ENCODE peak calls at places on chromosomes 4 and X, in ten cellular contexts. Q is germinal center, W is DMS53, Y is T-helper 1 cell, N is amniotic epithelial cell, A is GM12865, G is neural progenitor cell, C is NCI-H82, Z is endodermal cell, I is aorta. L is an unnamed sample.

GRCh38 chrX:48835524-48836329 is at the start of gene PCSK1N:
- DNase-seq in Q (peak), W (peak), Y (no peak), N (no peak), A (no peak), G (peak), C (peak), Z (peak), I (no peak), L (peak)

GRCh38 chr4:20046931-20047677 is 204.6 kb upstream of the SLIT2 start:
- DNase-seq in Q (no peak), W (no peak), Y (no peak), N (no peak), A (no peak), G (no peak), C (no peak), Z (no peak), I (no peak), L (no peak)

GRCh38 chrX:103656623-103657022 is 27.8 kb downstream of the TCEAL1 start:
- DNase-seq in Q (no peak), W (no peak), Y (no peak), N (peak), A (no peak), G (no peak), C (no peak), Z (no peak), I (no peak), L (no peak)

GRCh38 chr4:7678318-7678852 is 243.7 kb upstream of the PSAPL1 start:
- DNase-seq in Q (no peak), W (no peak), Y (no peak), N (no peak), A (no peak), G (no peak), C (no peak), Z (no peak), I (peak), L (no peak)

GRCh38 chr4:165394275-165394674 is 15.5 kb downstream of the CPE start:
- DNase-seq in Q (no peak), W (no peak), Y (no peak), N (peak), A (no peak), G (no peak), C (no peak), Z (no peak), I (no peak), L (no peak)

GRCh38 chr4:24561438-24562139 is 22.8 kb downstream of the DHX15 start:
- DNase-seq in Q (no peak), W (no peak), Y (no peak), N (no peak), A (no peak), G (no peak), C (no peak), Z (no peak), I (no peak), L (no peak)

GRCh38 chr4:78766026-78766425 is 10.1 kb upstream of the BMP2K start:
- DNase-seq in Q (no peak), W (no peak), Y (no peak), N (no peak), A (no peak), G (no peak), C (no peak), Z (no peak), I (no peak), L (no peak)

GRCh38 chrX:108396188-108396885 is 41.9 kb downstream of the COL4A6 start:
- DNase-seq in Q (no peak), W (peak), Y (no peak), N (peak), A (no peak), G (no peak), C (no peak), Z (peak), I (no peak), L (peak)

GRCh38 chr4:8651661-8652180 is 59.2 kb downstream of the CPZ start:
- DNase-seq in Q (no peak), W (no peak), Y (no peak), N (no peak), A (no peak), G (no peak), C (no peak), Z (peak), I (peak), L (no peak)

GRCh38 chr4:19888587-19888986 is 363.1 kb upstream of the SLIT2 start:
- DNase-seq in Q (no peak), W (peak), Y (no peak), N (no peak), A (no peak), G (no peak), C (no peak), Z (no peak), I (no peak), L (no peak)

GRCh38 chr4:25563071-25563564 is 92.5 kb upstream of the SLC34A2 start:
- DNase-seq in Q (no peak), W (peak), Y (no peak), N (peak), A (no peak), G (peak), C (peak), Z (peak), I (peak), L (no peak)

GRCh38 chr4:158181906-158182305 is 9.1 kb upstream of the GASK1B start:
- DNase-seq in Q (no peak), W (no peak), Y (no peak), N (no peak), A (no peak), G (no peak), C (no peak), Z (no peak), I (no peak), L (no peak)

GRCh38 chr4:109559625-109559982 is 442 bp upstream of the MCUB start:
- DNase-seq in Q (peak), W (peak), Y (no peak), N (peak), A (no peak), G (no peak), C (no peak), Z (peak), I (peak), L (no peak)

GRCh38 chr4:141713185-141713584 is 76.8 kb downstream of the IL15 start:
- DNase-seq in Q (no peak), W (no peak), Y (no peak), N (no peak), A (no peak), G (no peak), C (no peak), Z (no peak), I (no peak), L (no peak)

GRCh38 chr4:21848001-21848400 is 100.6 kb downstream of the KCNIP4 start:
- DNase-seq in Q (no peak), W (no peak), Y (no peak), N (no peak), A (no peak), G (no peak), C (peak), Z (no peak), I (no peak), L (peak)

GRCh38 chrX:8075606-8076005 is 95.5 kb downstream of the VCX2 start:
- DNase-seq in Q (no peak), W (no peak), Y (no peak), N (no peak), A (no peak), G (no peak), C (no peak), Z (no peak), I (no peak), L (no peak)

GRCh38 chrX:38225093-38225492 is 4.4 kb upstream of the SRPX start:
- DNase-seq in Q (no peak), W (no peak), Y (no peak), N (peak), A (no peak), G (no peak), C (no peak), Z (peak), I (no peak), L (no peak)

GRCh38 chrX:25277574-25277973 is 261.8 kb upstream of the ARX start:
- DNase-seq in Q (no peak), W (no peak), Y (no peak), N (no peak), A (no peak), G (peak), C (no peak), Z (no peak), I (no peak), L (no peak)

L was measured in left kidney.